ENCODE peak calls at places on chromosomes 6 and 20, in four cellular contexts. J is GDM1, B is T-helper 1 cell, X is mesothelial cell of epicardium. R is an unnamed sample.

GRCh38 chr6:81487489-81487888 is 265.0 kb downstream of the TENT5A start:
- DNase-seq in J (no peak), B (no peak), X (no peak), R (no peak)

GRCh38 chr6:129661478-129662405 is 48.2 kb downstream of the ARHGAP18 start:
- DNase-seq in J (no peak), B (no peak), X (no peak), R (no peak)

GRCh38 chr6:112881027-112881426 is 533.9 kb downstream of the RFPL4B start:
- DNase-seq in J (no peak), B (no peak), X (no peak), R (no peak)

GRCh38 chr6:56932891-56933473 is 21.9 kb upstream of the BEND6 start:
- DNase-seq in J (peak; percentile 53), B (no peak), X (no peak), R (no peak)

GRCh38 chr6:127761084-127761483 is 139.8 kb downstream of the THEMIS start:
- DNase-seq in J (no peak), B (no peak), X (no peak), R (no peak)

GRCh38 chr6:44028767-44029166 is 98.5 kb downstream of the MRPL14 start:
- DNase-seq in J (no peak), B (no peak), X (no peak), R (no peak)

GRCh38 chr6:46263709-46264091 is 92.9 kb upstream of the ENPP5 start:
- DNase-seq in J (no peak), B (no peak), X (no peak), R (no peak)

GRCh38 chr6:106747139-106747538 is 117.8 kb downstream of the QRSL1 start:
- DNase-seq in J (no peak), B (no peak), X (no peak), R (no peak)

GRCh38 chr6:112268628-112269027 is 14.3 kb upstream of the LAMA4 start:
- DNase-seq in J (no peak), B (no peak), X (no peak), R (no peak)

GRCh38 chr20:62409935-62410741 is 3.1 kb upstream of the CABLES2 start:
- DNase-seq in J (no peak), B (peak; percentile 21), X (peak; percentile 53), R (no peak)

GRCh38 chr6:157670466-157671186 is 152.4 kb upstream of the SNX9 start:
- DNase-seq in J (no peak), B (no peak), X (no peak), R (peak; percentile 27)

GRCh38 chr20:61304750-61305149 is 52.7 kb downstream of the CDH4 start:
- DNase-seq in J (no peak), B (no peak), X (no peak), R (peak; percentile 31)

GRCh38 chr6:46848684-46849360 is 55.6 kb downstream of the MEP1A start:
- DNase-seq in J (peak; percentile 48), B (peak; percentile 46), X (peak; percentile 73), R (peak; percentile 94)

GRCh38 chr6:5752282-5752681 is 254.4 kb downstream of the NRN1 start:
- DNase-seq in J (no peak), B (no peak), X (no peak), R (no peak)

GRCh38 chr20:44489931-44490330 is 14.3 kb downstream of the TTPAL start:
- DNase-seq in J (no peak), B (peak; percentile 20), X (no peak), R (no peak)

GRCh38 chr6:94350833-94351232 is 931.5 kb upstream of the EPHA7 start:
- DNase-seq in J (no peak), B (no peak), X (no peak), R (no peak)

GRCh38 chr6:132537145-132537544 is 932 bp upstream of the TAAR9 start:
- DNase-seq in J (no peak), B (no peak), X (no peak), R (no peak)

GRCh38 chr6:12842126-12842525 is 125.6 kb downstream of the PHACTR1 start:
- DNase-seq in J (no peak), B (no peak), X (no peak), R (no peak)

GRCh38 chr20:63314015-63314471 is 21.1 kb downstream of the COL20A1 start:
- DNase-seq in J (no peak), B (no peak), X (no peak), R (peak; percentile 63)

GRCh38 chr6:37456816-37457560 is 24.0 kb downstream of the CMTR1 start:
- DNase-seq in J (no peak), B (no peak), X (no peak), R (no peak)

GRCh38 chr20:10412591-10413408 is 21.2 kb downstream of the MKKS start:
- DNase-seq in J (no peak), B (no peak), X (no peak), R (no peak)

GRCh38 chr6:16286151-16286522 is 47.8 kb downstream of the GMPR start:
- DNase-seq in J (no peak), B (no peak), X (no peak), R (no peak)

GRCh38 chr6:26550250-26550993 is 12.3 kb downstream of the HMGN4 start:
- DNase-seq in J (peak; percentile 36), B (peak; percentile 58), X (peak; percentile 41), R (peak; percentile 83)

GRCh38 chr20:32810941-32811340 is 8.8 kb upstream of the MAPRE1 start:
- DNase-seq in J (no peak), B (no peak), X (no peak), R (no peak)

GRCh38 chr20:13009682-13010406 is 1.1 kb downstream of the SPTLC3 start:
- DNase-seq in J (peak; percentile 45), B (peak; percentile 1), X (no peak), R (no peak)

GRCh38 chr6:157181649-157182048 is 141.7 kb downstream of the TMEM242 start:
- DNase-seq in J (no peak), B (no peak), X (no peak), R (no peak)

GRCh38 chr6:169342655-169343054 is 89.0 kb upstream of the THBS2 start:
- DNase-seq in J (no peak), B (no peak), X (no peak), R (no peak)

GRCh38 chr6:129749749-129750120 is 39.8 kb upstream of the ARHGAP18 start:
- DNase-seq in J (no peak), B (peak; percentile 80), X (no peak), R (no peak)

GRCh38 chr6:170295519-170296422 is 4.9 kb upstream of the DLL1 start:
- DNase-seq in J (peak; percentile 29), B (peak; percentile 39), X (no peak), R (peak; percentile 85)

GRCh38 chr6:105136433-105137350 is 43.1 kb downstream of the POPDC3 start:
- DNase-seq in J (no peak), B (peak; percentile 30), X (peak; percentile 53), R (peak; percentile 79)

GRCh38 chr6:135087403-135087802 is 32.8 kb upstream of the HBS1L start:
- DNase-seq in J (no peak), B (no peak), X (no peak), R (no peak)

GRCh38 chr6:8237668-8238067 is 135.3 kb upstream of the EEF1E1 start:
- DNase-seq in J (no peak), B (no peak), X (no peak), R (no peak)

GRCh38 chr6:130749402-130749801 is 77.8 kb upstream of the SMLR1 start:
- DNase-seq in J (no peak), B (no peak), X (no peak), R (no peak)